ENCODE peak calls at places on chromosomes 6 and 20, in eight cellular contexts. S is bronchial epithelial cell, N is mucosa of descending colon, O is Panc1, E is left lung, D is Caco-2, I is neural crest cell, A is HFF-Myc. J is an unnamed sample.
A peak's percentile ranks its signal among the peaks of the same experiment; 100 is the strongest.

GRCh38 chr6:92297101-92297500 is 1122.3 kb downstream of the EPHA7 start:
- DNase-seq in S (no peak), N (no peak), O (no peak), E (no peak), D (no peak), I (no peak), A (no peak), J (no peak)

GRCh38 chr20:46118481-46119020 is 437 bp downstream of the CD40 start:
- DNase-seq in S (no peak), N (peak; percentile 25), O (no peak), E (no peak), D (no peak), I (no peak), A (no peak), J (peak; percentile 47)

GRCh38 chr20:46013826-46014516 is 5.3 kb downstream of the MMP9 start:
- DNase-seq in S (peak; percentile 35), N (peak; percentile 61), O (no peak), E (no peak), D (peak; percentile 85), I (peak; percentile 56), A (no peak), J (peak; percentile 90)

GRCh38 chr6:44715925-44716324 is 328.4 kb downstream of the CDC5L start:
- DNase-seq in S (no peak), N (no peak), O (no peak), E (no peak), D (no peak), I (no peak), A (no peak), J (no peak)

GRCh38 chr6:7147051-7147671 is 39.4 kb downstream of the RREB1 start:
- DNase-seq in S (no peak), N (peak; percentile 2), O (no peak), E (no peak), D (no peak), I (no peak), A (no peak), J (no peak)

GRCh38 chr20:46027245-46027853 is 1.7 kb upstream of the SLC12A5 start:
- DNase-seq in S (peak; percentile 40), N (peak; percentile 69), O (no peak), E (no peak), D (peak; percentile 86), I (peak; percentile 54), A (peak; percentile 40), J (peak; percentile 65)

GRCh38 chr6:85675030-85675819 is 32.5 kb upstream of the SYNCRIP start:
- DNase-seq in S (peak; percentile 84), N (no peak), O (no peak), E (no peak), D (no peak), I (no peak), A (no peak), J (no peak)

GRCh38 chr6:67633058-67633457 is 1002.0 kb upstream of the ADGRB3 start:
- DNase-seq in S (no peak), N (no peak), O (no peak), E (no peak), D (no peak), I (no peak), A (no peak), J (no peak)

GRCh38 chr6:160273760-160274159 is 15.1 kb upstream of the SLC22A2 start:
- DNase-seq in S (peak; percentile 55), N (no peak), O (no peak), E (no peak), D (no peak), I (no peak), A (no peak), J (no peak)

GRCh38 chr20:1944345-1945099 is 49.3 kb downstream of the SIRPA start:
- DNase-seq in S (peak; percentile 41), N (no peak), O (no peak), E (no peak), D (no peak), I (no peak), A (no peak), J (no peak)

GRCh38 chr6:159969921-159970320 is 1.0 kb downstream of the IGF2R start:
- DNase-seq in S (no peak), N (peak; percentile 82), O (no peak), E (no peak), D (peak; percentile 67), I (peak; percentile 45), A (no peak), J (peak; percentile 73)

GRCh38 chr6:135905604-135906300 is 54.3 kb downstream of the PDE7B start:
- DNase-seq in S (no peak), N (no peak), O (no peak), E (no peak), D (no peak), I (no peak), A (no peak), J (no peak)

GRCh38 chr6:28896505-28897392 is 27.0 kb downstream of the TRIM27 start:
- DNase-seq in S (peak; percentile 59), N (peak; percentile 63), O (peak; percentile 52), E (peak; percentile 55), D (peak; percentile 71), I (peak; percentile 55), A (peak; percentile 37), J (peak; percentile 51)

GRCh38 chr20:61866165-61866564 is 199.5 kb downstream of the TAF4 start:
- DNase-seq in S (no peak), N (no peak), O (no peak), E (no peak), D (no peak), I (no peak), A (no peak), J (no peak)

GRCh38 chr20:46207031-46207549 is 89.0 kb downstream of the CD40 start:
- DNase-seq in S (no peak), N (no peak), O (no peak), E (no peak), D (no peak), I (no peak), A (no peak), J (no peak)

GRCh38 chr6:114058435-114058834 is 87.5 kb upstream of the HDAC2 start:
- DNase-seq in S (no peak), N (no peak), O (no peak), E (no peak), D (no peak), I (no peak), A (no peak), J (no peak)

GRCh38 chr6:3324262-3324942 is 65.7 kb downstream of the PSMG4 start:
- DNase-seq in S (peak; percentile 87), N (no peak), O (no peak), E (peak; percentile 61), D (no peak), I (no peak), A (no peak), J (peak; percentile 65)

GRCh38 chr20:63224272-63225081 is 8.5 kb upstream of the YTHDF1 start:
- DNase-seq in S (peak; percentile 36), N (no peak), O (no peak), E (no peak), D (peak; percentile 51), I (no peak), A (no peak), J (no peak)

GRCh38 chr20:63223826-63224207 is 7.9 kb upstream of the YTHDF1 start:
- DNase-seq in S (no peak), N (no peak), O (no peak), E (no peak), D (no peak), I (no peak), A (no peak), J (no peak)

GRCh38 chr20:63223121-63223825 is 7.3 kb upstream of the YTHDF1 start:
- DNase-seq in S (peak; percentile 36), N (peak; percentile 62), O (no peak), E (no peak), D (peak; percentile 85), I (peak; percentile 56), A (no peak), J (peak; percentile 69)

GRCh38 chr20:63220696-63221399 is 4.9 kb upstream of the YTHDF1 start:
- DNase-seq in S (no peak), N (no peak), O (no peak), E (no peak), D (no peak), I (no peak), A (no peak), J (no peak)

DNA sequence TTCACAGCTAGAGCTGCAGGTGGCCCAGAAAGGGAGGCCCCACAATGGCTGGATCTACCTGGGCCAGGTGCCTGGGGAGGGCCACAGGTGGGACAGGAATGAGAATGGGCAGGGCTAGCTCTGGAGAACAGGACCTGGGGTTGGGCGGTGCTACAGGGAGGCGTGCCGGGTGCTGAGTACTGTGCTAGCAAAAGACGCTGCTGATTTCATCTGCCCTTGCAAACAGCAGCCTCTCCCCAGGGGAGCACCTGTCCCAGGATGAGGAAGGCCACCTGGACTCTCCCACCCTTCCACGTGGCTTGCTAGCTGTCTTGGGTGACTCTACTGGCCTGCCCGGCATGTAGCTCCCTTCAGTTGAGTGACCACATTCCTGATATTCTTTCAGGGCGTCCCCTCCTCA is 6.6 kb upstream of the YTHDF1 start:
- DNase-seq in S (no peak), N (no peak), O (no peak), E (no peak), D (no peak), I (no peak), A (no peak), J (no peak)
- TF ChIP-seq CTCF in S (no peak), N (no peak), O (no peak), E (no peak), D (no peak), I (no peak), A (no peak), J (no peak)

GRCh38 chr6:120373185-120373584 is 961.1 kb downstream of the TBC1D32 start:
- DNase-seq in S (no peak), N (no peak), O (no peak), E (no peak), D (no peak), I (no peak), A (no peak), J (no peak)

GRCh38 chr6:120384671-120385070 is 949.6 kb downstream of the TBC1D32 start:
- DNase-seq in S (peak; percentile 78), N (no peak), O (no peak), E (no peak), D (no peak), I (no peak), A (no peak), J (no peak)

GRCh38 chr6:120378582-120379220 is 955.6 kb downstream of the TBC1D32 start:
- DNase-seq in S (peak; percentile 74), N (peak; percentile 27), O (peak; percentile 8), E (no peak), D (peak; percentile 32), I (no peak), A (no peak), J (peak; percentile 20)
- TF ChIP-seq CTCF in S (peak; percentile 61), N (no peak), O (peak; percentile 45), E (peak; percentile 14), D (peak; percentile 74), I (peak; percentile 67), A (peak; percentile 14), J (peak; percentile 20)

DNA sequence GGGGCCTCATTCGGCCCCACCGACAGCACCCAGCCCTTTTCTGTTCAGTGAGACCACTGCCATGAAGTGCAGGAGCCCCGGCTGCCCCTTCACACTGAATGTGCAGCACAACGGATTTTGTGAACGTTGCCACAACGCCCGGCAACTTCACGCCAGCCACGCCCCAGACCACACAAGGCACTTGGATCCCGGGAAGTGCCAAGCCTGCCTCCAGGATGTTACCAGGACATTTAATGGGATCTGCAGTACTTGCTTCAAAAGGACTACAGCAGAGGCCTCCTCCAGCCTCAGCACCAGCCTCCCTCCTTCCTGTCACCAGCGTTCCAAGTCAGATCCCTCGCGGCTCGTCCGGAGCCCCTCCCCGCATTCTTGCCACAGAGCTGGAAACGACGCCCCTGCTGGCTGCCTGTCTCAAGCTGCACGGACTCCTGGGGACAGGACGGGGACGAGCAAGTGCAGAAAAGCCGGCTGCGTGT is 11.8 kb downstream of the TNFAIP3 start:
- DNase-seq in S (no peak), N (no peak), O (no peak), E (no peak), D (no peak), I (peak; percentile 62), A (no peak), J (no peak)
- TF ChIP-seq CTCF in S (peak; percentile 19), N (no peak), O (no peak), E (no peak), D (no peak), I (peak; percentile 50), A (no peak), J (no peak)

GRCh38 chr6:55293116-55293515 is 34.2 kb upstream of the GFRAL start:
- DNase-seq in S (peak; percentile 30), N (no peak), O (no peak), E (no peak), D (peak; percentile 13), I (no peak), A (no peak), J (no peak)
- TF ChIP-seq CTCF in S (peak; percentile 33), N (no peak), O (peak; percentile 51), E (no peak), D (peak; percentile 13), I (peak; percentile 58), A (peak; percentile 44), J (no peak)

J was measured in GM20000.